ENCODE peak calls at places on chromosomes 3 and 15, in seven cellular contexts. A is Peyer's patch, X is lower leg skin, T is IMR-90, U is esophagus squamous epithelium, B is suprapubic skin, N is heart left ventricle. C is an unnamed sample.

GRCh38 chr15:52677593-52677992 is 1.6 kb downstream of the ATOSA start:
- DNase-seq in T (no peak), X (no peak), U (no peak), B (no peak), N (no peak), A (no peak), C (no peak)

GRCh38 chr3:149553781-149554451 is 79.4 kb downstream of the TM4SF4 start:
- DNase-seq in A (no peak), U (no peak), X (peak; percentile 35), N (peak; percentile 60), B (no peak), T (peak; percentile 94), C (peak; percentile 19)

GRCh38 chr15:56933420-56934210 is 15.2 kb downstream of the TCF12 start:
- DNase-seq in N (no peak), X (no peak), T (no peak), B (no peak), A (no peak), U (no peak), C (no peak)

GRCh38 chr3:179760944-179761343 is 108.1 kb downstream of the USP13 start:
- DNase-seq in X (no peak), B (no peak), U (no peak), N (no peak), T (peak; percentile 79), A (no peak), C (no peak)

GRCh38 chr15:85044251-85044853 is 62.7 kb downstream of the PDE8A start:
- DNase-seq in X (peak; percentile 49), N (peak; percentile 72), T (peak; percentile 80), U (no peak), A (no peak), B (no peak), C (peak; percentile 70)

GRCh38 chr3:150469931-150470740 is 62.0 kb downstream of the TSC22D2 start:
- DNase-seq in B (no peak), N (no peak), A (no peak), U (no peak), T (peak; percentile 79), X (no peak), C (peak; percentile 19)

GRCh38 chr3:170180107-170180951 is 1.2 kb downstream of the PHC3 start:
- DNase-seq in B (no peak), T (peak; percentile 42), A (peak; percentile 53), X (no peak), N (no peak), U (no peak), C (no peak)

GRCh38 chr3:136152176-136152843 is 43.8 kb downstream of the MSL2 start:
- DNase-seq in N (no peak), A (no peak), T (no peak), U (no peak), X (no peak), B (no peak), C (no peak)

GRCh38 chr3:135145581-135145980 is 350.5 kb downstream of the EPHB1 start:
- DNase-seq in X (no peak), A (no peak), U (no peak), T (no peak), B (no peak), N (no peak), C (no peak)

GRCh38 chr15:44102675-44103254 is 92.3 kb downstream of the FRMD5 start:
- DNase-seq in X (no peak), B (no peak), N (no peak), A (no peak), U (no peak), T (peak; percentile 99), C (no peak)

GRCh38 chr3:55042591-55042990 is 114.7 kb upstream of the LRTM1 start:
- DNase-seq in B (no peak), U (no peak), N (no peak), X (no peak), T (peak; percentile 30), A (no peak), C (no peak)

DNA sequence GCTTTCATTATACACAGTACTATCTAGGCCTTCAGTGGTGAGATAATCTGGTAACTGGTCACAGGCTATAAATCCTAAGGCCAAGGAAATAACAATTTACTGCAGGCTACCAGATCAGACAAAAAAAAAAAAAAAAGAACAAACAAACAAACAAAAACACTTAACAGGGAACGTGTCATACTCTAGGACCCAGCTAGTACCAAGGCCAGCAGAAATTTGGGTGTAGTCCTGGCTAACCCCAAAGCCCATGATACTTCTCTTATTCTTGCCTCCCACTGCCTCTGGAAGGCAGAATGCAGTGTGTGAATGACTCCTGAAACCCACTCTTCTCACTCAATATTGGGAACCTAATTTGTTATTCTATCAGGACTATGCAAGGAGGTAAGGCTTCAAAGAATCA is 53.7 kb upstream of the ST3GAL6 start:
- DNase-seq in N (no peak), B (no peak), U (no peak), A (no peak), T (no peak), X (no peak), C (no peak)
- TF ChIP-seq POLR2A in N (no peak), B (no peak), U (no peak), A (no peak), T (no peak), X (no peak), C (no peak)

DNA sequence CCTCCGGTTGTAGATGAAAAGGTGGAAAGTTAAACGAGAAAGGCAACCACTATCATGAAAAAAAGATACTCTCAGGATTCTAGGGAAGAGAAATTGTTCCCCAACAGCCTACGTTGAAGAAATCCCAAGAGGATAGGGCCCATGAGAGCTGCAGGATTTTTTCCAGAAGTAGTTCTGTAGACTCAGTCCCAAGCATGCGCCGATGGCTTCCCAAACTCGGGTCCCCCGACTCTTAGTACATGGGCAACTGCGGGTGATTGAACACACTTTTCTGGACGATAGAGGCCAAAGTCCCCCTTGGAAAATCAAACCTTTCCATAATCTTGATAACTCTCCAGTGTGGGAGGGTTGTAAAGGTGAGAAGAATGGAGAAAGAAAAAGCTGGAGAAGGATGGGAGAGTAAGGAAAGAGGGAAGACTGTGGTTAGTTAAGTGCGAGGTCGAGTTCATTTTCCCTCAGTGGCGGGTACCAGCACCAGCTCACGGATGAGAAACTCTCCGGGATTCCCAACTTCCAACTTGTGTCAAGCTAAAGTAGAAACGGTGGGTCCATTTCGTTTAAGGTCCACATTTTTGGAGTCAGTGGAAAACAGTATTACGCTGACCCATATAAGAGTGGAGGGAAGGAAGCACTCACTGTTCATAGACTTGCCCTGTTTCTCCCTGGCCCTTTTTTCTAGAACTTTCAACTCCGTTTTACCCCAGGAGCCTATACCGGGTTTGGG is 14.6 kb downstream of the ZIC1 start:
- DNase-seq in A (no peak), U (no peak), B (no peak), T (no peak), N (no peak), X (no peak), C (no peak)
- H3K4me3 ChIP-seq in A (no peak overlapping the region), U (no peak overlapping the region), B (no peak overlapping the region), T (no peak overlapping the region), N (no peak overlapping the region), X (no peak overlapping the region), C (no peak overlapping the region)

DNA sequence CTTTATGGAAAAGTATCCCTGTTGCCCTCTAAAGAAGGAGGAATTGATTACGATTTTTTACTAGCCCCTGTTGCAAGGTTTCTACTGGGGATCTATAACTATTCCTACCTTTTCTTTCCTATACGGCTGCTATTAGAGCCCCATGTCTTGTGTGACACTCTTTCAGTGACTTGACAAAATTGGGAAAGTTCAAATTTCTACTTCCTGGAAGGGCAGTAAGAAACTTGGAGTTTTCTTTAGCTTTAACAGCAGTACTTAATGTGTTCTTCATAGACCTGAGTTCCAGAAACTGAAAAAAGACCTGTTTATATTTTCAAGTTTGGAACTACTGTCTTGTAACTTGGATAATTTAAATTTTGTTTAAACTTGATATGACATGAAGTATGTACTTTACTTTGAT is 54.7 kb downstream of the TRPC1 start:
- DNase-seq in B (no peak), A (no peak), X (no peak), U (no peak), T (no peak), N (no peak), C (no peak)
- TF ChIP-seq POLR2A in B (no peak), A (no peak), X (no peak), U (no peak), T (no peak), N (no peak), C (no peak)

GRCh38 chr3:194139085-194139976 is 3.4 kb downstream of the HES1 start:
- DNase-seq in U (no peak), B (no peak), N (peak; percentile 54), X (no peak), A (no peak), T (peak; percentile 76), C (no peak)

GRCh38 chr3:194142156-194142910 is 6.4 kb downstream of the HES1 start:
- DNase-seq in N (no peak), B (peak; percentile 82), A (no peak), U (no peak), X (peak; percentile 59), T (no peak), C (no peak)

GRCh38 chr3:194139977-194140351 is 4.0 kb downstream of the HES1 start:
- DNase-seq in T (peak; percentile 14), U (no peak), B (no peak), X (no peak), N (no peak), A (no peak), C (no peak)

GRCh38 chr3:194141415-194142155 is 5.6 kb downstream of the HES1 start:
- DNase-seq in A (peak; percentile 89), T (peak; percentile 90), X (peak; percentile 87), N (peak; percentile 94), B (peak; percentile 92), U (no peak), C (peak; percentile 91)

GRCh38 chr3:194140520-194141414 is 4.8 kb downstream of the HES1 start:
- DNase-seq in N (peak; percentile 74), X (no peak), T (no peak), A (peak; percentile 70), B (no peak), U (no peak), C (peak; percentile 49)
- H3K4me3 ChIP-seq in N (peak overlapping the region; percentile 47), X (no peak overlapping the region), T (peak overlapping the region; percentile 23), A (peak overlapping the region; percentile 53), B (peak overlapping the region; percentile 68), U (peak overlapping the region; percentile 88), C (peak overlapping the region; percentile 42)

DNA sequence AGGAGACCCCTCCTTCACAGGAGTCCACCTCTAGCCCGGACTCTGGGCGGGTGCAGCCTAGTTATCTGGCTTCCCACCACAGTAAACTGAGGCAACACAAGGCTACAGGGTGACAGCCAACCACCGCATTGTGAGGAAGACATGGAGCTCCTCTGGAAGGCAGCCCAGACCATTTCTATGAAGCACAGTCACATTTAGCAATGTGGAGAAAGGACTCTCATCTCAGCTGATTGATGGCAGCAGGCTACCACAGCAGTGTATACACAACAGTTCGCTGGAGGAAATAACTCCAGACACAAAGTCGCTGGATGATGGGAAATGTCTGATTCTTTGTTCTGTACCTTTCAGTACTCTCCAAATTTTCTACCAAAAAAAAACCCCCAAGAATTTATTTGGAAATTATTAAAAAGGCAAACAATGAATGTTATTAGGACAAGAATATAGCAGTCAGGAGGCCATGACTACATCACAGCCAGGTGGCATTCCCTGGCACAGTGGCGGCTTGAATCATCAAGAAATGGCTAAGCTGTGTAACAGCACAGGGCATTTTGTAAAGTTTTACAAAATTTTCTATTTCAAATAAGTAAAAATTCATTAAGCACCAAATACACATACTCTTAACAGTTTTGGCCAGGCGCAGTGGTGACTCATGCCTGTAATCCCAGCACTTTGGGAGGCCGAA is 40.1 kb downstream of the FAN1 start:
- DNase-seq in A (no peak), U (no peak), X (no peak), B (no peak), T (no peak), N (no peak), C (no peak)
- TF ChIP-seq POLR2A in A (no peak), U (no peak), X (no peak), B (no peak), T (no peak), N (no peak), C (no peak)

GRCh38 chr3:52829482-52829881 is 990 bp downstream of the ITIH4 start:
- DNase-seq in B (no peak), A (no peak), X (no peak), U (no peak), T (no peak), N (no peak), C (no peak)
- H3K4me3 ChIP-seq in B (no peak overlapping the region), A (no peak overlapping the region), X (no peak overlapping the region), U (no peak overlapping the region), T (no peak overlapping the region), N (no peak overlapping the region), C (no peak overlapping the region)